ENCODE peak calls at places on chromosome 21, in four cellular contexts. E is transverse colon, G is suprapubic skin, Y is SK-N-SH. I is an unnamed sample.
A peak's percentile ranks its signal among the peaks of the same experiment; 100 is the strongest.

GRCh38 chr21:36584980-36585940 is 105.3 kb upstream of the CLDN14 start:
- DNase-seq in E (no peak), G (no peak), Y (no peak), I (no peak)

GRCh38 chr21:36747114-36747814 is 48.3 kb downstream of the SIM2 start:
- DNase-seq in E (no peak), G (no peak), Y (no peak), I (no peak)

GRCh38 chr21:17622018-17622417 is 9.3 kb upstream of the BTG3 start:
- DNase-seq in E (no peak), G (no peak), Y (no peak), I (no peak)

GRCh38 chr21:42671778-42672593 is 18.6 kb downstream of the PDE9A start:
- DNase-seq in E (no peak), G (no peak), Y (no peak), I (no peak)

GRCh38 chr21:31865429-31865970 is 7.3 kb upstream of the HUNK start:
- DNase-seq in E (no peak), G (no peak), Y (no peak), I (no peak)

GRCh38 chr21:26167593-26167992 is 3.0 kb downstream of the APP start:
- DNase-seq in E (no peak), G (no peak), Y (no peak), I (no peak)

GRCh38 chr21:25895565-25896205 is 160.9 kb downstream of the GABPA start:
- DNase-seq in E (no peak), G (no peak), Y (peak; percentile 43), I (no peak)

GRCh38 chr21:27329255-27329851 is 362.5 kb upstream of the ADAMTS5 start:
- DNase-seq in E (no peak), G (no peak), Y (no peak), I (peak; percentile 65)

GRCh38 chr21:21688877-21689276 is 690.7 kb downstream of the NCAM2 start:
- DNase-seq in E (no peak), G (no peak), Y (peak; percentile 5), I (no peak)

GRCh38 chr21:37079211-37079824 is 6.3 kb downstream of the TTC3 start:
- DNase-seq in E (no peak), G (no peak), Y (no peak), I (no peak)

GRCh38 chr21:8993284-8993942 is 1528.0 kb upstream of the TPTE start:
- DNase-seq in E (no peak), G (no peak), Y (no peak), I (no peak)

GRCh38 chr21:26845066-26845749 is at the start of gene ADAMTS1:
- DNase-seq in E (peak; percentile 76), G (peak; percentile 96), Y (peak; percentile 96), I (peak; percentile 98)

DNA sequence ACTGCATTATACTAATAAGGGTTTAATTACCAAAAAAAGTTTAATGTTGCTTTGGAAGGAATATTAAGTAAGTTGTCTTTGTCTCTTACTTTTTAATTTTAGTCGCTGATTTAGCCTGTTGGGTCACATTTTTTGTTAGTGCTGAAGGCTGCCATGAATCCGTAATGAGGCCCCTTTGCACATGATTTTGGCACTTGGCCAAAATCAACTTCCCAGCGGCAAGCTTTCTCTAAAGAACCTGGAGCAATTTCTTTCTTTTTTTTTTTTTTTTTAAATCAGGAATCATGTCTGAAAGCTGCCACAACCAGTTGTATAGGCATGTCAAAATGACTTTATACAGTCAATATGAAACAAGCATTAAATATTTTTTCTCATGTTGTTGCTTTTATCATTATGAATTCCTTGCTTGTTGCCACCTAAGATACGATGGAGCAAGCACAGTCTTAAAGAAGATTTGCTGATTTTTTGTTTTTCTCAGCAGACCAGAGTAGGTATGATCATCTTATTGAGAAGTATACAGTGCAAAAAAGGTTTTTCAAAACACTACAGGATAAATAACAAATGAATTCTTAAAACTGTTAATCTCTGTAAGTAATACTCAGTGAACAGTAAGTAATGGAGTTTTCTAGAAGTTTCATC is 690.4 kb downstream of the USP25 start:
- DNase-seq in E (no peak), G (no peak), Y (peak; percentile 7), I (peak; percentile 71)
- H3K4me3 ChIP-seq in E (peak overlapping the region; percentile 22), G (peak overlapping the region; percentile 45), Y (peak overlapping the region; percentile 35), I (peak overlapping the region; percentile 34)

GRCh38 chr21:40938078-40938477 is 91.1 kb upstream of the DSCAM start:
- DNase-seq in E (no peak), G (no peak), Y (no peak), I (no peak)

GRCh38 chr21:40936771-40937261 is 89.9 kb upstream of the DSCAM start:
- DNase-seq in E (no peak), G (no peak), Y (no peak), I (no peak)

GRCh38 chr21:40936151-40936550 is 89.2 kb upstream of the DSCAM start:
- DNase-seq in E (no peak), G (no peak), Y (no peak), I (no peak)
- H3K4me1 ChIP-seq in E (no peaks in the 10 kb centered on the region), G (no peaks in the 10 kb centered on the region), Y (no peaks in the 10 kb centered on the region), I (no peaks in the 10 kb centered on the region)

GRCh38 chr21:19523731-19524130 is 1120.1 kb upstream of the TMPRSS15 start:
- DNase-seq in E (no peak), G (no peak), Y (no peak), I (no peak)
- TF ChIP-seq EP300 in E (no peak), G (no peak), Y (no peak), I (no peak)

DNA sequence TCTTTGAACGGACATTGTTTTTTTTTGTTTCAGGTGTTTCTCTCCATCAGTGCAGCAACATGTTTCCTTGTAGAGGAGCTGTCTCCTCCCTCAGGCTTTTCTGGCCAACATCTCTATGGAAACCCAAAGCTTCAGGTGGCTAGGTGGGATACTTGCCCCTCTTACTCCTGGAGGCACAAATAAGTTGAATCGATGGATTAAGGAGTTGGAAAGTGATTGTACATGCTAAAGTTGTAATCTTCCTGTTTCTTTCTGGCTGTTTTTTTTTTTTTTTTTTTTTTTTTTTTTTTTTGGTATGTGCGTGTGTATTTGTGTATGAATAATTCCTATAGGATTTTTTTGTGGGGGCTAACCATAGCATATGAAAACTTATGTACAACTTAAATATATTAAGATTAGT is 10.6 kb downstream of the USP25 start:
- DNase-seq in E (no peak), G (no peak), Y (no peak), I (no peak)
- H3K4me3 ChIP-seq in E (no peak overlapping the region), G (no peak overlapping the region), Y (no peak overlapping the region), I (no peak overlapping the region)

DNA sequence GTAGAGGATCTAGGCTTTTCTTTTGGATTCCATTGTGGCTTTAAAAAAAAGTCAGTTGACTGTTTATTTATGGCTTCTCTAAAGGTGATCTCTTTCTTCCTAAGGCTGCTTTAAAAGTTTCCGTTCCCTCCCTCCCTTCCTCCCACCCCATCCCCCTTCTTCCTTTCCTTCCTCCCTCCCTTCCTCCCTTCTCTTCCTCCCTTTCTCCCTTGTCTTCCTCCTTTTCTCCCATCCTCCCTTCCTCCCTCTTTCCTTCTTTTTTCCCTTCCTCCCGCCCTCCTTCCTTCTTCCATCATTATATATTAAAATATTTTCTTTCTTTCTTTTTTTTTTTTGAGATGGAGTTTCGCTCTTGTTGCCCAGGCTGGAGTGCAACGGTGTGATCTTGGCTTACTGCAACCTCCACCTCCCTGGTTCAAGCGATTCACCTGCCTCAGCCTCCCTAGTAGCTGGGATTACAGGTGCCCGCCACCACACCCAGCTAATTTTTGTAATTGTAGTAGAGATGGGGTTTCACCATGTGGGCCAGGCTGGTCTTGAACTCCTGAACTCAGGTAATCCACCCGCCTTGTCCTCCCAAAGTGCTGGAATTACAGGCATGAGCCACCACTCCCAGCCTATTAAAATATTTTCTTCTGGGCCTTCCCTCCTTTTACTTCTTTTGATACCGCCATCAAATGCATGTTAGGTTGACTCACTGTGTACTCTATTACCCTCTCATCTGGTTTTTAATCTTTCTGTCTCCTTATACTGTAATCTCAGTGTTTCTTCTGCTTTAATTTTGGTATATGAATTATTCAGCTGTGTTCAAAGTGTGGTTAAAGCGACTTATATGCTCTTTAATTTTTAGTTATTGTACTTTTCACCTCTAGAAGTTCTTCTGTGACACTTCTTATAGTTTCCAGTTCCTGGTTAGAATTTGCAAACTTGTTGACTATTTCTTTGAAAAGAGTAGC is 59.2 kb upstream of the ATP5PO start:
- DNase-seq in E (no peak), G (no peak), Y (no peak), I (no peak)
- H3K4me1 ChIP-seq in E (peaks cover 30% of the 10 kb centered on the region), G (peaks cover 24% of the 10 kb centered on the region), Y (peaks cover 39% of the 10 kb centered on the region), I (no peaks in the 10 kb centered on the region)

DNA sequence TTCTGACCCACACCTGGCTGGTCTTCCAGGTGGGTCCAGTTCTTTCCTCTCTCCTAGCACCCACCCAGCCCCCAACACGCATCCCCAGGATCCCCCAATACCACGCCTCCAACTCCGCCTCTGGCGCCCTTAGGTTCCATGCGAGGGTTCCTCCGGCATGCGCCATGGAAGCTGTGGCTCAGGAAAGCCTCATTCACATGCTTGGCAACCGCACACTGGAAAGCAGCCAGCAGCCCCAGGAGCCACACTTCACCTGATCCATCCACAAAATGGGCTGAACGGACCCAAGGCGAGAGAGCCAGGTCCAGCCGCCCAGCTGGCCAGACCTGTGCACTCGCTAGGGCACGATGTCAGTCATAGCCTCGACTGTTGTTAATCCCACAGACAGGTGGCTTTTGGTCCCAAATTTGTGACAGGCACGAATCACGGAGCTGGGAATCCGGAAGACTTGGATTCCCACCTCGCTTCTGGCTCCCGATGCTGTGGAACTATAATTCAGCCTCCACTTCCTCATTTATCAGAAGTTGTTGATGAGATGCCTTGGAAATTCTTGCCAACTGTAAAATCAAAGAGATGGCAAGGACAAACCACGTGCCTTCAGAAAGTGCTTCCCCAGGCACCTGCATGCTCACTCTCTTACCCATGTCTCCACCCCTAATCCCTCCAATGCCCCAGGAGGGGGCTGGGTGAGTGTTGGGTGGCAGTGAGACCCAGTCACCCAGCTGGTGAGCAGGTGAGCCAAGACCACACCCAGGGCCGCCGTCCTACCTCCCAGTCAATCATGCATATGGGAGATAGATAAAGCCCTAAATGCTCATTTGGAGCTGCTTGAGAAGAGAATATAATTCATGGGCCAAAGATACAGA is 161.0 kb downstream of the PSMG1 start:
- DNase-seq in E (no peak), G (no peak), Y (no peak), I (peak; percentile 64)
- TF ChIP-seq EP300 in E (no peak), G (no peak), Y (no peak), I (no peak)

GRCh38 chr21:16047857-16048256 is 318.1 kb downstream of the USP25 start:
- DNase-seq in E (no peak), G (no peak), Y (peak; percentile 41), I (no peak)

DNA sequence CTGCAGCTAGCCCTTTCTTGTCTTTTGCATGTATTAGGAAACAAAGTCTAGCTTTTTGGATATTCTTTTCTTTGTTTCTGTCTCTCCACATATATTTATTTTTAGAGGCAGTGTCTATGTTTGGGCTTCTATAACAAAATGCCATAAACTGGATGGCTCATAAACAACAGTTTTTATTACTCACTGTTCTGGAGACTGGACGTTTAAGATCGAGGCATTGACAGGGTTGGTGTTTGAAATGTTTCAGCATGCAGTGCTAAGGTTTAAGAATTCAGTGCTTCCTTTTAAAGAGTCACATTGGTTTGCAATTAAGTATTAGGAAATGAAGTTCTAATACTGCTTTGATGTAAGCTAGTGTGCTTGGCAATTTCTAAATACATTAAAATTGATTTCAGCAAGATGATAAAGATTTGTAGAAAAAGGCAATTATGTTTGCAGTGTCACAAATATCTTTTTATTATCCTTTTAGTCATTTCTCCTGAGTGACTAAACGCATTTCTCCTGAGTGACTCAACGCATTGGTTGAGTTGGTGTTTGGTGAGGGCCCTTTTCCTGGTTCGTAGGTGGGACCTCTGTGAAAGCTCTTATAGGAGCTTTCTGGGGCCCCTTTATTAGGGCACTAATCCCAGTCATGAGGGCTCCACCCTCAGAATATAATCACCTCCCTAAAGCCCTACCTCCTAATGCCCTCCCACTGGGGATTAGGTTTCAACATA is 317.0 kb downstream of the USP25 start:
- DNase-seq in E (no peak), G (no peak), Y (no peak), I (no peak)
- H3K4me3 ChIP-seq in E (no peak overlapping the region), G (no peak overlapping the region), Y (no peak overlapping the region), I (no peak overlapping the region)

DNA sequence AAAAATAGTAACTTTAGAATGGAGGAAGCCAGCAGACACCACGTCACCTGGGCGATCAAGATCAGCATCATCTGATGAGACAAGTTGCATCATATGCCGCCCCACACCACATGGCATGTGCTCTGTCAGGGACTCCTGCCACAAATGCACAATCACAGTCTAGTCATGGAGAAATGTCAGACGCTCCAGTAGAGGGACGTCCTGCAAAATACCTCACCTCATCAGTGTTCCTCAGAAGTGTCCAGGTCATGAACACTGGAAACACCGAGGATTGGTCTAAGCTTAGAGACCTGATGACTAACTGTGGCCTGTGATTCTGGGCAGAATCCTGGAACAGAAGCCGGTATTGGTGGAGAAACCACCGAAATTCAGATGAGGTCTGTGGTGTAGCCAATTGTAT is 14.3 kb downstream of the ADARB1 start:
- DNase-seq in E (no peak), G (no peak), Y (no peak), I (no peak)
- H3K4me1 ChIP-seq in E (peaks cover 6% of the 10 kb centered on the region), G (peaks cover 9% of the 10 kb centered on the region), Y (peaks cover 6% of the 10 kb centered on the region), I (peaks cover 63% of the 10 kb centered on the region)